ENCODE peak calls at places on chromosomes 5 and 9, in nine cellular contexts. B is tibial artery; E is CD8-positive, alpha-beta T cell; T is lung; L is kidney; N is prostate gland; P is pancreas; M is left ventricle myocardium inferior; O is heart left ventricle. R is an unnamed sample. For H3K9me3 and H3K36me3, the result is how much of the 10 kb centered on the place peaks cover.

GRCh38 chr9:36191696-36192095 is 975 bp downstream of the CLTA start:
- DNase-seq in B (no peak), E (no peak), T (no peak), L (no peak), N (no peak), P (no peak), M (no peak), O (no peak), R (no peak)

GRCh38 chr5:173890195-173890951 is 2.2 kb downstream of the CPEB4 start:
- DNase-seq in B (no peak), E (no peak), T (no peak), L (no peak), N (no peak), P (peak), M (peak), O (peak), R (peak)

GRCh38 chr5:32143991-32144636 is 30.0 kb downstream of the GOLPH3 start:
- DNase-seq in B (no peak), E (no peak), T (no peak), L (no peak), N (no peak), P (no peak), M (no peak), O (no peak), R (no peak)

GRCh38 chr5:85472749-85473148 is 1088.1 kb upstream of the EDIL3 start:
- DNase-seq in B (no peak), E (no peak), T (no peak), L (no peak), N (no peak), P (no peak), M (no peak), O (no peak), R (no peak)

GRCh38 chr5:148998174-148998797 is 64.6 kb downstream of the SH3TC2 start:
- DNase-seq in B (no peak), E (no peak), T (peak), L (no peak), N (peak), P (peak), M (no peak), O (no peak), R (no peak)

GRCh38 chr5:11793396-11793795 is 110.8 kb downstream of the CTNND2 start:
- DNase-seq in B (no peak), E (no peak), T (no peak), L (no peak), N (no peak), P (no peak), M (no peak), O (no peak), R (no peak)

GRCh38 chr9:134915046-134915930 is 2.4 kb downstream of the FCN1 start:
- DNase-seq in B (peak), E (no peak), T (no peak), L (no peak), N (no peak), P (no peak), M (no peak), O (peak), R (no peak)

GRCh38 chr5:35129276-35129675 is 81.5 kb upstream of the AGXT2 start:
- DNase-seq in B (no peak), E (no peak), T (no peak), L (no peak), N (no peak), P (no peak), M (no peak), O (no peak), R (no peak)

GRCh38 chr5:145465487-145466263 is 369.5 kb downstream of the PRELID2 start:
- DNase-seq in B (no peak), E (no peak), T (no peak), L (no peak), N (no peak), P (no peak), M (no peak), O (no peak), R (no peak)

GRCh38 chr5:17441351-17441750 is 56.7 kb upstream of the TAF11L2 start:
- DNase-seq in B (no peak), E (no peak), T (no peak), L (no peak), N (no peak), P (no peak), M (no peak), O (no peak), R (no peak)

GRCh38 chr5:92559331-92559730 is 1021.7 kb downstream of the NR2F1-AS1 start:
- DNase-seq in B (no peak), E (no peak), T (no peak), L (no peak), N (no peak), P (no peak), M (no peak), O (no peak), R (no peak)

GRCh38 chr5:65327582-65327981 is 154.1 kb downstream of the ADAMTS6 start:
- DNase-seq in B (no peak), E (no peak), T (no peak), L (no peak), N (no peak), P (no peak), M (no peak), O (no peak), R (no peak)

GRCh38 chr5:93575466-93575865 is 5.6 kb downstream of the NR2F1-AS1 start:
- DNase-seq in B (no peak), E (no peak), T (no peak), L (no peak), N (no peak), P (no peak), M (no peak), O (no peak), R (no peak)

GRCh38 chr9:36118201-36118600 is 18.3 kb upstream of the GLIPR2 start:
- DNase-seq in B (no peak), E (no peak), T (no peak), L (no peak), N (no peak), P (no peak), M (no peak), O (no peak), R (no peak)

GRCh38 chr5:127596501-127596900 is 52.4 kb upstream of the CTXN3 start:
- DNase-seq in B (no peak), E (no peak), T (no peak), L (no peak), N (no peak), P (no peak), M (no peak), O (no peak), R (no peak)

GRCh38 chr5:134175874-134176522 is 752 bp downstream of the SKP1 start:
- DNase-seq in B (peak), E (no peak), T (no peak), L (no peak), N (peak), P (no peak), M (peak), O (no peak), R (no peak)

GRCh38 chr5:123937230-123937629 is 425.3 kb downstream of the CSNK1G3 start:
- DNase-seq in B (no peak), E (no peak), T (no peak), L (no peak), N (peak), P (no peak), M (no peak), O (peak), R (no peak)

DNA sequence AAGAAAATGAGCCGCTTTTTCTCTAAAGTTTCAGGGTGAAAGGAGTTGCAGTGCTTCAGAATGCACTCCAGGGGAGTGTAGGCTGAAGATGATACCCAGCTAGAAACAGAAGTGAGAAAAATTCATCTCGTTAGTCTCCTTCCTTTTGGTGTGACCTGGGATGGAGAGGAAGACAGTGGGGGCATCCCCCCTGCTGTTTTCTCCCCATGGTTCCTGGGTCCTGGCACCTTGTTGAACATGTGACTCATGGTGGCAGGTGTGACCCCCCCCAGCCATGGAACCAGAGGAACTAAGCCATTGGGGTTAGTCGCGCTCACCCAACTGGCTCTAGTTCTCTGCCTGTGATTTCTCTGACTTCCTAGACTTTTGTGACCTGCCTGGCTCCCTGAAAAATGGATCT is 424.6 kb downstream of the CSNK1G3 start:
- DNase-seq in B (no peak), E (no peak), T (no peak), L (no peak), N (no peak), P (no peak), M (no peak), O (no peak), R (no peak)
- H3K9me3 ChIP-seq in B (under half), E (under half), T (under half), L (under half), N (under half), P (under half), M (under half), O (under half), R (under half)

GRCh38 chr5:178454308-178454707 is 135.9 kb downstream of the COL23A1 start:
- DNase-seq in B (no peak), E (no peak), T (no peak), L (no peak), N (no peak), P (no peak), M (no peak), O (no peak), R (no peak)

GRCh38 chr5:178455480-178455835 is 134.7 kb downstream of the COL23A1 start:
- DNase-seq in B (no peak), E (no peak), T (no peak), L (no peak), N (no peak), P (no peak), M (no peak), O (no peak), R (no peak)

GRCh38 chr5:178450121-178450631 is 140.0 kb downstream of the COL23A1 start:
- DNase-seq in B (no peak), E (no peak), T (no peak), L (no peak), N (no peak), P (no peak), M (no peak), O (no peak), R (no peak)

GRCh38 chr5:178454821-178455479 is 135.2 kb downstream of the COL23A1 start:
- DNase-seq in B (no peak), E (no peak), T (no peak), L (no peak), N (no peak), P (no peak), M (no peak), O (no peak), R (no peak)

GRCh38 chr5:178453224-178453623 is 137.0 kb downstream of the COL23A1 start:
- DNase-seq in B (no peak), E (no peak), T (no peak), L (no peak), N (no peak), P (no peak), M (no peak), O (no peak), R (no peak)
- H3K27ac ChIP-seq in B (no peak), E (no peak), T (no peak), L (no peak), N (no peak), P (no peak), M (no peak), O (no peak), R (no peak)

GRCh38 chr9:136921307-136921706 is 23.2 kb downstream of the FBXW5 start:
- DNase-seq in B (no peak), E (no peak), T (no peak), L (no peak), N (no peak), P (no peak), M (no peak), O (no peak), R (no peak)
- H3K36me3 ChIP-seq in B (under half), E (under half), T (under half), L (under half), N (under half), P (under half), M (half or more), O (half or more), R (under half)

GRCh38 chr5:163855754-163856153 is 350.3 kb downstream of the MAT2B start:
- DNase-seq in B (no peak), E (no peak), T (no peak), L (no peak), N (no peak), P (no peak), M (no peak), O (no peak), R (no peak)
- H3K9me3 ChIP-seq in B (under half), E (under half), T (under half), L (under half), N (under half), P (under half), M (under half), O (under half), R (under half)

GRCh38 chr9:14256588-14256987 is 57.4 kb downstream of the NFIB start:
- DNase-seq in B (no peak), E (no peak), T (no peak), L (no peak), N (no peak), P (no peak), M (no peak), O (no peak), R (no peak)
- H3K27ac ChIP-seq in B (peak), E (no peak), T (peak), L (no peak), N (no peak), P (no peak), M (peak), O (peak), R (no peak)

GRCh38 chr9:91841591-91841990 is 108.4 kb downstream of the ROR2 start:
- DNase-seq in B (no peak), E (no peak), T (no peak), L (no peak), N (no peak), P (no peak), M (no peak), O (no peak), R (no peak)

GRCh38 chr9:91837982-91838731 is 111.9 kb downstream of the ROR2 start:
- DNase-seq in B (peak), E (no peak), T (peak), L (peak), N (peak), P (peak), M (peak), O (no peak), R (peak)

GRCh38 chr9:91840882-91841281 is 109.1 kb downstream of the ROR2 start:
- DNase-seq in B (no peak), E (no peak), T (no peak), L (no peak), N (no peak), P (no peak), M (no peak), O (no peak), R (no peak)

GRCh38 chr9:91840469-91840868 is 109.6 kb downstream of the ROR2 start:
- DNase-seq in B (no peak), E (no peak), T (no peak), L (no peak), N (no peak), P (no peak), M (no peak), O (no peak), R (peak)

DNA sequence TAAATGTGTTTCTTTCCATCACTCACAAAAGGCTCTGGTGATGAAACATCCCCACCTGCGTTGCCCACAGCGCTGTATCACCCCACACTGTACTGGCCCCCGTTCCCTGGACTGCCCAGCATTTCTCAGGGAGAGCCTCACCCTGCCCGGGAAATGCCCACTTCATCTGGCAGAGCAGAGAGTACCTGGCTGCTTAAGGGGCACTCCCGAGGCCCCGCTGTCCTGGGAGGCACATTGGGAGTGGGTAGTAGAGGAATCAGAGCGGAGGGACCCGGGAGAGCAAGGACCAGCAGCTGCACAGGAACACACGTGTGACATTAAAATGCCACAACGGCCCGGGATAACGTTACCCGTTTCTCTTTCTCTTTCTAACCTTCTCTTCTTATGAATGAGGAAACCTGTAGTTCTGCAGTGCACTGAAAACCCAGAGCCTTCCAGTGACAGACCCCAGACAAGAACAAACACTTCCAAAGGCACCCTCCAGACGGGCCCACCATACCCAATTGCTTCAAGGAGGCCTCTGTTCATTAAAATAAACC is 110.0 kb downstream of the ROR2 start:
- DNase-seq in B (no peak), E (no peak), T (no peak), L (no peak), N (no peak), P (no peak), M (no peak), O (no peak), R (no peak)
- H3K36me3 ChIP-seq in B (under half), E (under half), T (under half), L (under half), N (under half), P (under half), M (under half), O (under half), R (under half)

DNA sequence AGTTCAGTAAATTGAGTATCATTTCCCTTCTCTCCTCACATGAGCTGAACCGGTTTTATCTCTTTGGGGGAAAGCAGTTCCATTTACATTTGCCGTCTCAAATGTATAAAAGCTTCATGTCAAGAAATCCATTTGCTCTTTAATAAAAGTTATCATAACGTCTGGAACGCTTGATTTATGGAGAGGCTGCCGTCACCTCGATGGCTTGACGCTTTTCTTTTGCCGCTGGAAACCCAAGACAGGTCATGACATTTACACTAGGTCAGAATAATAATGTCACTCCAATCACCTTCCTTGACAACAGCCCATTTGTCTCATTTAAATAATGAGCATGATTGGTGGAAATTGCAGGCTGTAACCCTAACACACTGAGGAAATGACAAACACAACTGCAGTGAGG is 443.4 kb downstream of the IRX1 start:
- DNase-seq in B (no peak), E (no peak), T (no peak), L (no peak), N (no peak), P (no peak), M (no peak), O (no peak), R (no peak)
- H3K9me3 ChIP-seq in B (under half), E (under half), T (under half), L (under half), N (under half), P (under half), M (under half), O (under half), R (under half)

GRCh38 chr9:107868166-107868565 is 378.6 kb upstream of the KLF4 start:
- DNase-seq in B (no peak), E (no peak), T (no peak), L (no peak), N (no peak), P (no peak), M (no peak), O (no peak), R (no peak)
- H3K27ac ChIP-seq in B (no peak), E (no peak), T (no peak), L (no peak), N (no peak), P (no peak), M (no peak), O (no peak), R (no peak)

GRCh38 chr9:136921718-136922117 is 22.8 kb downstream of the FBXW5 start:
- DNase-seq in B (no peak), E (no peak), T (no peak), L (no peak), N (no peak), P (no peak), M (no peak), O (peak), R (no peak)

GRCh38 chr9:136920069-136920468 is 24.5 kb downstream of the FBXW5 start:
- DNase-seq in B (no peak), E (no peak), T (no peak), L (no peak), N (no peak), P (no peak), M (no peak), O (no peak), R (no peak)

GRCh38 chr9:136923881-136924280 is 20.7 kb downstream of the FBXW5 start:
- DNase-seq in B (no peak), E (no peak), T (no peak), L (peak), N (no peak), P (no peak), M (no peak), O (no peak), R (no peak)

GRCh38 chr9:136920832-136921231 is 23.7 kb downstream of the FBXW5 start:
- DNase-seq in B (no peak), E (no peak), T (no peak), L (no peak), N (no peak), P (no peak), M (no peak), O (no peak), R (no peak)

DNA sequence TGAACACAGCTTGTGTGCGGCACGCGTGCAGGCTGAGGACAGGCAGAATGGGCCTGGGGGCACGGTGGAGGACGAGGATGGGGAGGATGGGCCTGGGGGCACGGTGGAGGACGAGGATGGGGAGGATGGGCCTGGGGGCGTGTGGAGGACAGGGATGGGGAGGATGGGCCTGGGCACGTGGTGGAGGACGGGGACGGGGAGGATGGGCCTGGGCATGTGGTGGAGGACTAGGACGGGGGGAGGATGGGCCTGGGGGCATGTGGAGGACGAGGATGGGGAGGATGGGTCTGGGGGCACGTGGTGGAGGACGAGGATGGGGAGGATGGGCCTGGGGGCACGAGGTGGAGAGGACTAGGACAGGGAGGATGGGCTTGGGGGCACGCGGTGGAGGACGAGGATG is 22.0 kb downstream of the FBXW5 start:
- DNase-seq in B (no peak), E (no peak), T (no peak), L (no peak), N (no peak), P (no peak), M (no peak), O (no peak), R (no peak)
- H3K36me3 ChIP-seq in B (under half), E (under half), T (under half), L (under half), N (under half), P (under half), M (under half), O (half or more), R (under half)

R was measured in right lobe of liver.